ENCODE peak calls at places on chromosomes 13 and 19, in nine cellular contexts. A is fibroblast of pulmonary artery, K is posterior vena cava, I is NCI-H187 treated with DMSO at 0.1 percent for 48 hours, U is fibroblast of the aortic adventitia, Q is M059J, P is neural progenitor cell, R is skeletal muscle cell, W is tibial artery. X is an unnamed sample.

GRCh38 chr13:33176526-33176925 is 109.0 kb downstream of the STARD13 start:
- DNase-seq in A (no peak), K (no peak), I (no peak), U (no peak), Q (no peak), P (no peak), R (no peak), W (no peak), X (no peak)

GRCh38 chr19:46616631-46617322 is 8.1 kb downstream of the PTGIR start:
- DNase-seq in A (peak; percentile 82), K (no peak), I (no peak), U (peak; percentile 59), Q (peak; percentile 69), P (peak; percentile 83), R (peak; percentile 47), W (no peak), X (no peak)

GRCh38 chr19:11814707-11815050 is 606 bp downstream of the ZNF440 start:
- DNase-seq in A (peak; percentile 51), K (no peak), I (no peak), U (peak; percentile 47), Q (no peak), P (peak; percentile 37), R (no peak), W (no peak), X (no peak)

GRCh38 chr13:101301053-101301452 is 115.3 kb downstream of the NALCN start:
- DNase-seq in A (no peak), K (no peak), I (no peak), U (no peak), Q (no peak), P (no peak), R (no peak), W (no peak), X (no peak)

GRCh38 chr19:6076675-6077463 is 33.4 kb downstream of the RFX2 start:
- DNase-seq in A (peak; percentile 87), K (peak; percentile 82), I (no peak), U (peak; percentile 97), Q (peak; percentile 93), P (no peak), R (peak; percentile 63), W (peak; percentile 87), X (no peak)

GRCh38 chr19:860481-861098 is 1.1 kb downstream of the CFD start:
- DNase-seq in A (peak; percentile 50), K (peak; percentile 94), I (no peak), U (peak; percentile 67), Q (peak; percentile 55), P (peak; percentile 75), R (no peak), W (peak; percentile 84), X (peak; percentile 27)

GRCh38 chr13:27372896-27373295 is 51.5 kb upstream of the GTF3A start:
- DNase-seq in A (peak; percentile 18), K (no peak), I (peak; percentile 33), U (no peak), Q (peak; percentile 3), P (peak; percentile 40), R (no peak), W (no peak), X (no peak)

GRCh38 chr13:48534911-48535501 is 2.1 kb upstream of the RCBTB2 start:
- DNase-seq in A (no peak), K (no peak), I (no peak), U (no peak), Q (no peak), P (no peak), R (no peak), W (no peak), X (no peak)

GRCh38 chr13:99196466-99197256 is 4.0 kb upstream of the UBAC2 start:
- DNase-seq in A (peak; percentile 9), K (no peak), I (peak; percentile 21), U (no peak), Q (peak; percentile 20), P (no peak), R (no peak), W (no peak), X (no peak)

GRCh38 chr19:3458595-3459284 is 21.6 kb downstream of the SMIM24 start:
- DNase-seq in A (peak; percentile 62), K (no peak), I (no peak), U (no peak), Q (no peak), P (peak; percentile 66), R (peak; percentile 34), W (peak; percentile 86), X (no peak)

GRCh38 chr19:58009666-58010301 is 7.2 kb upstream of the ZNF606 start:
- DNase-seq in A (peak; percentile 86), K (peak; percentile 91), I (no peak), U (peak; percentile 67), Q (peak; percentile 62), P (peak; percentile 71), R (peak; percentile 56), W (peak; percentile 74), X (peak; percentile 15)

GRCh38 chr19:48918801-48919247 is 14.7 kb upstream of the DHDH start:
- DNase-seq in A (peak; percentile 16), K (no peak), I (no peak), U (no peak), Q (peak; percentile 40), P (peak; percentile 77), R (no peak), W (no peak), X (no peak)

GRCh38 chr13:27131202-27131623 is 40.4 kb downstream of the USP12 start:
- DNase-seq in A (no peak), K (no peak), I (no peak), U (peak; percentile 33), Q (peak; percentile 74), P (no peak), R (no peak), W (no peak), X (peak; percentile 37)

GRCh38 chr13:47184311-47184710 is 287.5 kb upstream of the HTR2A start:
- DNase-seq in A (peak; percentile 41), K (no peak), I (no peak), U (peak; percentile 66), Q (no peak), P (no peak), R (no peak), W (no peak), X (no peak)

GRCh38 chr19:33905473-33905936 is 108.8 kb downstream of the KCTD15 start:
- DNase-seq in A (no peak), K (no peak), I (no peak), U (no peak), Q (peak; percentile 3), P (peak; percentile 50), R (no peak), W (no peak), X (no peak)

GRCh38 chr19:41872384-41872774 is 4.7 kb upstream of the CD79A start:
- DNase-seq in A (no peak), K (no peak), I (no peak), U (no peak), Q (no peak), P (no peak), R (no peak), W (no peak), X (no peak)

GRCh38 chr19:45250832-45251451 is at the start of gene MARK4:
- DNase-seq in A (peak; percentile 49), K (peak; percentile 85), I (peak; percentile 27), U (peak; percentile 35), Q (peak; percentile 32), P (peak; percentile 82), R (no peak), W (peak; percentile 70), X (peak; percentile 49)

GRCh38 chr19:18173054-18173571 is 500 bp upstream of the IFI30 start:
- DNase-seq in A (no peak), K (peak; percentile 94), I (no peak), U (peak; percentile 61), Q (no peak), P (no peak), R (no peak), W (peak; percentile 85), X (no peak)

GRCh38 chr13:109862627-109863026 is 76.2 kb upstream of the IRS2 start:
- DNase-seq in A (peak; percentile 66), K (no peak), I (no peak), U (peak; percentile 41), Q (peak; percentile 30), P (no peak), R (peak; percentile 57), W (no peak), X (no peak)

GRCh38 chr19:46225558-46226004 is 4.0 kb upstream of the IGFL1 start:
- DNase-seq in A (peak; percentile 36), K (no peak), I (no peak), U (peak; percentile 42), Q (no peak), P (peak; percentile 57), R (no peak), W (no peak), X (no peak)

GRCh38 chr13:43964698-43965097 is 85.0 kb downstream of the LACC1 start:
- DNase-seq in A (no peak), K (no peak), I (no peak), U (no peak), Q (no peak), P (no peak), R (no peak), W (no peak), X (no peak)

GRCh38 chr13:26967119-26968038 is 204.2 kb downstream of the USP12 start:
- DNase-seq in A (peak; percentile 66), K (no peak), I (no peak), U (peak; percentile 69), Q (no peak), P (no peak), R (no peak), W (no peak), X (no peak)

GRCh38 chr19:18417250-18418033 is 1.8 kb upstream of the SSBP4 start:
- DNase-seq in A (peak; percentile 90), K (peak; percentile 95), I (no peak), U (peak; percentile 72), Q (peak; percentile 87), P (peak; percentile 88), R (peak; percentile 59), W (peak; percentile 89), X (no peak)

GRCh38 chr19:18109731-18110671 is 12.4 kb downstream of the MAST3 start:
- DNase-seq in A (no peak), K (peak; percentile 91), I (no peak), U (no peak), Q (no peak), P (peak; percentile 76), R (no peak), W (peak; percentile 79), X (peak; percentile 19)

GRCh38 chr19:15469513-15470297 is 5.4 kb upstream of the RASAL3 start:
- DNase-seq in A (no peak), K (no peak), I (no peak), U (no peak), Q (no peak), P (peak; percentile 32), R (no peak), W (no peak), X (no peak)

GRCh38 chr13:110620596-110620995 is 5.3 kb downstream of the NAXD start:
- DNase-seq in A (no peak), K (no peak), I (no peak), U (no peak), Q (no peak), P (no peak), R (no peak), W (no peak), X (no peak)

GRCh38 chr19:5307655-5308054 is 33.0 kb downstream of the PTPRS start:
- DNase-seq in A (no peak), K (no peak), I (no peak), U (no peak), Q (no peak), P (no peak), R (no peak), W (no peak), X (no peak)

GRCh38 chr19:4375164-4375619 is 25.2 kb downstream of the SH3GL1 start:
- DNase-seq in A (no peak), K (peak; percentile 81), I (no peak), U (no peak), Q (peak; percentile 88), P (no peak), R (no peak), W (no peak), X (no peak)

X was measured in activated CD4-positive, CD25-positive, alpha-beta regulatory T cell.